ENCODE peak calls at places on chromosomes 11 and 22, in five cellular contexts. W, E, R, A and P are unnamed samples.

GRCh38 chr11:65109231-65110198 is 2.2 kb upstream of the TM7SF2 start:
- DNase-seq in W (no peak), E (no peak), R (no peak), A (no peak), P (no peak)

GRCh38 chr22:37427711-37428635 is 694 bp upstream of the ELFN2 start:
- DNase-seq in W (no peak), E (no peak), R (no peak), A (no peak), P (no peak)

GRCh38 chr11:101860694-101861371 is 54.0 kb upstream of the CEP126 start:
- DNase-seq in W (peak), E (peak), R (peak), A (no peak), P (peak)

GRCh38 chr22:30116362-30117117 is 36.3 kb downstream of the HORMAD2 start:
- DNase-seq in W (peak), E (no peak), R (peak), A (no peak), P (peak)

GRCh38 chr11:2808850-2809847 is 76.4 kb downstream of the CDKN1C start:
- DNase-seq in W (no peak), E (no peak), R (no peak), A (no peak), P (no peak)

GRCh38 chr11:126383301-126384052 is 28.0 kb downstream of the ST3GAL4 start:
- DNase-seq in W (no peak), E (no peak), R (no peak), A (peak), P (no peak)

GRCh38 chr11:118841469-118842222 is 42.0 kb upstream of the CXCR5 start:
- DNase-seq in W (no peak), E (no peak), R (no peak), A (peak), P (no peak)

GRCh38 chr11:128933481-128934178 is 9.0 kb downstream of the TP53AIP1 start:
- DNase-seq in W (no peak), E (no peak), R (no peak), A (no peak), P (no peak)

GRCh38 chr11:102974552-102975280 is 19.2 kb upstream of the MMP13 start:
- DNase-seq in W (peak), E (no peak), R (peak), A (no peak), P (peak)

GRCh38 chr11:122176651-122177050 is 60.6 kb upstream of the BLID start:
- DNase-seq in W (no peak), E (no peak), R (no peak), A (no peak), P (no peak)

GRCh38 chr11:126416542-126417090 is 61.1 kb downstream of the ST3GAL4 start:
- DNase-seq in W (peak), E (peak), R (peak), A (peak), P (peak)